ENCODE peak calls at places on chromosomes 7 and 10, in five cellular contexts. One of them, this sample, is unnamed.

GRCh38 chr10:126972622-126973414 is 67.6 kb downstream of the DOCK1 start:
- DNase-seq in cardiac fibroblast: peak; percentile 92
- DNase-seq in GM23338: no peak
- DNase-seq in NB4: no peak
- DNase-seq in astrocyte of the spinal cord: peak; percentile 94
- DNase-seq in this sample: no peak

GRCh38 chr7:51078653-51079052 is 238.0 kb downstream of the COBL start:
- DNase-seq in GM23338: no peak
- DNase-seq in astrocyte of the spinal cord: no peak
- DNase-seq in NB4: no peak
- DNase-seq in cardiac fibroblast: no peak
- DNase-seq in this sample: no peak

GRCh38 chr7:106824458-106824857 is 40.6 kb upstream of the PIK3CG start:
- DNase-seq in astrocyte of the spinal cord: peak; percentile 29
- DNase-seq in NB4: no peak
- DNase-seq in cardiac fibroblast: peak; percentile 21
- DNase-seq in GM23338: no peak
- DNase-seq in this sample: no peak

GRCh38 chr10:77625379-77625778 is 12.2 kb downstream of the KCNMA1 start:
- DNase-seq in astrocyte of the spinal cord: peak; percentile 29
- DNase-seq in cardiac fibroblast: no peak
- DNase-seq in NB4: no peak
- DNase-seq in GM23338: no peak
- DNase-seq in this sample: no peak

GRCh38 chr7:140049339-140050024 is 13.3 kb downstream of the PARP12 start:
- DNase-seq in NB4: no peak
- DNase-seq in GM23338: no peak
- DNase-seq in astrocyte of the spinal cord: no peak
- DNase-seq in cardiac fibroblast: peak; percentile 35
- DNase-seq in this sample: no peak

GRCh38 chr7:47535033-47535703 is 46.7 kb downstream of the TNS3 start:
- DNase-seq in cardiac fibroblast: no peak
- DNase-seq in astrocyte of the spinal cord: peak; percentile 22
- DNase-seq in NB4: no peak
- DNase-seq in GM23338: no peak
- DNase-seq in this sample: no peak

GRCh38 chr10:26697922-26698608 is 564 bp downstream of the PDSS1 start:
- DNase-seq in GM23338: peak; percentile 10
- DNase-seq in cardiac fibroblast: peak; percentile 9
- DNase-seq in astrocyte of the spinal cord: no peak
- DNase-seq in NB4: no peak
- DNase-seq in this sample: peak; percentile 7

GRCh38 chr7:159105845-159106614 is 38.6 kb downstream of the VIPR2 start:
- DNase-seq in cardiac fibroblast: no peak
- DNase-seq in GM23338: peak; percentile 43
- DNase-seq in astrocyte of the spinal cord: no peak
- DNase-seq in NB4: no peak
- DNase-seq in this sample: no peak

GRCh38 chr7:155778349-155778748 is 33.9 kb downstream of the SHH start:
- DNase-seq in cardiac fibroblast: no peak
- DNase-seq in NB4: no peak
- DNase-seq in GM23338: no peak
- DNase-seq in astrocyte of the spinal cord: no peak
- DNase-seq in this sample: no peak

GRCh38 chr7:147279951-147280350 is 1163.3 kb downstream of the CNTNAP2 start:
- DNase-seq in astrocyte of the spinal cord: no peak
- DNase-seq in GM23338: no peak
- DNase-seq in NB4: no peak
- DNase-seq in cardiac fibroblast: no peak
- DNase-seq in this sample: no peak

GRCh38 chr10:14087585-14087984 is 243.1 kb downstream of the FRMD4A start:
- DNase-seq in NB4: no peak
- DNase-seq in astrocyte of the spinal cord: no peak
- DNase-seq in GM23338: no peak
- DNase-seq in cardiac fibroblast: no peak
- DNase-seq in this sample: no peak

GRCh38 chr7:151371266-151371665 is 29.7 kb downstream of the NUB1 start:
- DNase-seq in NB4: no peak
- DNase-seq in GM23338: no peak
- DNase-seq in cardiac fibroblast: no peak
- DNase-seq in astrocyte of the spinal cord: no peak
- DNase-seq in this sample: no peak

GRCh38 chr10:34538291-34538829 is 276.7 kb downstream of the PARD3 start:
- DNase-seq in NB4: no peak
- DNase-seq in GM23338: no peak
- DNase-seq in astrocyte of the spinal cord: no peak
- DNase-seq in cardiac fibroblast: peak; percentile 54
- DNase-seq in this sample: peak; percentile 5

GRCh38 chr7:48454750-48455192 is 283.5 kb downstream of the ABCA13 start:
- DNase-seq in cardiac fibroblast: no peak
- DNase-seq in NB4: no peak
- DNase-seq in GM23338: peak; percentile 43
- DNase-seq in astrocyte of the spinal cord: no peak
- DNase-seq in this sample: no peak

GRCh38 chr7:76352193-76352592 is 6.6 kb downstream of the YWHAG start:
- DNase-seq in astrocyte of the spinal cord: no peak
- DNase-seq in cardiac fibroblast: no peak
- DNase-seq in NB4: no peak
- DNase-seq in GM23338: no peak
- DNase-seq in this sample: no peak

GRCh38 chr10:22010973-22011408 is 7.5 kb upstream of the DNAJC1 start:
- DNase-seq in NB4: no peak
- DNase-seq in GM23338: peak; percentile 38
- DNase-seq in cardiac fibroblast: peak; percentile 56
- DNase-seq in astrocyte of the spinal cord: peak; percentile 47
- DNase-seq in this sample: no peak

GRCh38 chr10:127945948-127946347 is 39.0 kb downstream of the PTPRE start:
- DNase-seq in astrocyte of the spinal cord: no peak
- DNase-seq in NB4: peak; percentile 52
- DNase-seq in GM23338: no peak
- DNase-seq in cardiac fibroblast: no peak
- DNase-seq in this sample: no peak

GRCh38 chr7:73850781-73851207 is 8.5 kb upstream of the METTL27 start:
- DNase-seq in cardiac fibroblast: peak; percentile 99
- DNase-seq in GM23338: no peak
- DNase-seq in astrocyte of the spinal cord: peak; percentile 98
- DNase-seq in NB4: peak; percentile 84
- DNase-seq in this sample: no peak

DNA sequence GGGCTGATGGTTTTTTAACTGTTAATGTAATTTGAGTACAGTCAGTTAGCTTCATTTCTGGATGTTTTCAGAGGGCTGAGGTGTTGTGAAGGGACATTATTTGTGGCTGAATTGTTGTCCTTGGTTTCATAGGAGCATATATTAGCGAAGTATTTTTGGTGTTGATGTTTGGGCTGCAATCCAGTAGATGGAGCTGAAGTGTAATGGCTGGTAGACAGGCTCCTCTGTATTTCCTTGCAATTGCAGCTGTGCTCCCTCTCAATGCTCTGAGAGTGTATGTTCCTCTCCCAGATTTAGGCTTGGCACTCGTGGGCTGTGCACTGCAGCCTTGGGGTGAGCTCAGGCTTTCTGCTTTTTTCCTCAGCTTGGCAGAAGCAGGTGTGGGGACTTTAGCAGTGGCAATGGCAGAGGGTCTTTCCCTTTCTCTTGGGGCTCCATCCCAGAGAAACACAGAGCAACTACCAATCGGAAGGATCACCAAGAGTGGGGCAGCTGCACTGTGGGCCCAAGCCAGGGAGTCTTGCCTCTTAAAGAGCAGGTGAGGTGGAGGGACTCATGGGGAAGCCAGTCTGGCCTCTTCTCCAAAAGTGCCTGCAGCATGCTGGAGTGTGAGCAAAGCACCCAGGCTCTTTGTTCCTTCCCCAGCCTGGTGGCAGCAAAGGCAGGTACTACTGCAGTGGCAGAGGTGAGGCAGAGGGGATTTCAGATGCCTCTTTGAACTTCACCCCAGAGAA is 544.4 kb downstream of the SH2D4B start:
- DNase-seq in astrocyte of the spinal cord: no peak
- DNase-seq in NB4: peak; percentile 52
- DNase-seq in cardiac fibroblast: no peak
- DNase-seq in GM23338: peak; percentile 71
- DNase-seq in this sample: no peak
- TF ChIP-seq CTCF in astrocyte of the spinal cord: no peak
- TF ChIP-seq CTCF in NB4: peak; percentile 53
- TF ChIP-seq CTCF in cardiac fibroblast: no peak
- TF ChIP-seq CTCF in GM23338: peak; percentile 68
- TF ChIP-seq CTCF in this sample: peak; percentile 12

GRCh38 chr10:11144626-11145497 is 127.2 kb downstream of the CELF2 start:
- DNase-seq in NB4: no peak
- DNase-seq in astrocyte of the spinal cord: no peak
- DNase-seq in GM23338: peak; percentile 55
- DNase-seq in cardiac fibroblast: no peak
- DNase-seq in this sample: no peak

GRCh38 chr10:11141571-11142091 is 124.0 kb downstream of the CELF2 start:
- DNase-seq in cardiac fibroblast: no peak
- DNase-seq in NB4: peak; percentile 37
- DNase-seq in astrocyte of the spinal cord: no peak
- DNase-seq in GM23338: no peak
- DNase-seq in this sample: no peak

GRCh38 chr10:11143240-11143639 is 125.6 kb downstream of the CELF2 start:
- DNase-seq in GM23338: no peak
- DNase-seq in astrocyte of the spinal cord: no peak
- DNase-seq in cardiac fibroblast: no peak
- DNase-seq in NB4: peak; percentile 42
- DNase-seq in this sample: no peak

GRCh38 chr10:11140963-11141362 is 123.3 kb downstream of the CELF2 start:
- DNase-seq in cardiac fibroblast: no peak
- DNase-seq in NB4: no peak
- DNase-seq in GM23338: no peak
- DNase-seq in astrocyte of the spinal cord: no peak
- DNase-seq in this sample: no peak

GRCh38 chr10:11142809-11143208 is 125.1 kb downstream of the CELF2 start:
- DNase-seq in astrocyte of the spinal cord: no peak
- DNase-seq in NB4: peak; percentile 37
- DNase-seq in cardiac fibroblast: no peak
- DNase-seq in GM23338: no peak
- DNase-seq in this sample: no peak
- TF ChIP-seq CTCF in astrocyte of the spinal cord: no peak
- TF ChIP-seq CTCF in NB4: no peak
- TF ChIP-seq CTCF in cardiac fibroblast: no peak
- TF ChIP-seq CTCF in GM23338: peak; percentile 11
- TF ChIP-seq CTCF in this sample: no peak

GRCh38 chr7:82444220-82445049 is 858 bp upstream of the CACNA2D1 start:
- DNase-seq in cardiac fibroblast: no peak
- DNase-seq in GM23338: peak; percentile 60
- DNase-seq in NB4: no peak
- DNase-seq in astrocyte of the spinal cord: no peak
- DNase-seq in this sample: peak; percentile 25
- TF ChIP-seq CTCF in cardiac fibroblast: no peak
- TF ChIP-seq CTCF in GM23338: no peak
- TF ChIP-seq CTCF in NB4: no peak
- TF ChIP-seq CTCF in astrocyte of the spinal cord: peak; percentile 9
- TF ChIP-seq CTCF in this sample: no peak

DNA sequence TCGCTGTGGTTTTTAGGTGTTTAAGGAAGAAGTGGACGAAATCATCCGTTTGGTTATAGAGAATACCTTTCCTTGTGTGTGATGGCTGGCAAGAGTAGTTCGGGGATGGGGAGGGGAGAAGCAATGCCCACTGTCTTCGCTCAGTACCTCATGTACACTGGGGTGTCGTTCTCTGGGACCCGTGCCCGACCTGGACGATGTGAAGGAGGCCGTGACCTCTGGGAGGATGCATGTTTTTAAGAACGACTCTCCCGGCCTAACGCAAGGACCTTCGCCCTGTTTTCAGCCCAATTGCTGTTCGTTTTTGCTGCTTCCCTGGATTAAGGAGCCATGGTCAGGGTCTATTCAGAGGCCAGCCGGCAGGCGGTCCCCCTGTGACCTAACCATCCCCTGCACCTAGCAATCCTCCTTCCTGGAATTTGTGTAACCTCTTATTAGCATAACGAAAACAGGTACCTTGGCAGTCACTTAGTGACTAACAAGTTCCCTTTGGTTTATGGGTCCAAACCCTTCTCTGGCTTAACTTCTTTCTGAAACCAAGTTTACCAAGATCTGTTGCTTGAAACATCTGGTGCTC is 1.3 kb downstream of the NFE2L3 start:
- DNase-seq in NB4: peak; percentile 40
- DNase-seq in astrocyte of the spinal cord: no peak
- DNase-seq in cardiac fibroblast: no peak
- DNase-seq in GM23338: peak; percentile 69
- DNase-seq in this sample: peak; percentile 8
- TF ChIP-seq CTCF in NB4: no peak
- TF ChIP-seq CTCF in astrocyte of the spinal cord: peak; percentile 19
- TF ChIP-seq CTCF in cardiac fibroblast: no peak
- TF ChIP-seq CTCF in GM23338: no peak
- TF ChIP-seq CTCF in this sample: no peak

DNA sequence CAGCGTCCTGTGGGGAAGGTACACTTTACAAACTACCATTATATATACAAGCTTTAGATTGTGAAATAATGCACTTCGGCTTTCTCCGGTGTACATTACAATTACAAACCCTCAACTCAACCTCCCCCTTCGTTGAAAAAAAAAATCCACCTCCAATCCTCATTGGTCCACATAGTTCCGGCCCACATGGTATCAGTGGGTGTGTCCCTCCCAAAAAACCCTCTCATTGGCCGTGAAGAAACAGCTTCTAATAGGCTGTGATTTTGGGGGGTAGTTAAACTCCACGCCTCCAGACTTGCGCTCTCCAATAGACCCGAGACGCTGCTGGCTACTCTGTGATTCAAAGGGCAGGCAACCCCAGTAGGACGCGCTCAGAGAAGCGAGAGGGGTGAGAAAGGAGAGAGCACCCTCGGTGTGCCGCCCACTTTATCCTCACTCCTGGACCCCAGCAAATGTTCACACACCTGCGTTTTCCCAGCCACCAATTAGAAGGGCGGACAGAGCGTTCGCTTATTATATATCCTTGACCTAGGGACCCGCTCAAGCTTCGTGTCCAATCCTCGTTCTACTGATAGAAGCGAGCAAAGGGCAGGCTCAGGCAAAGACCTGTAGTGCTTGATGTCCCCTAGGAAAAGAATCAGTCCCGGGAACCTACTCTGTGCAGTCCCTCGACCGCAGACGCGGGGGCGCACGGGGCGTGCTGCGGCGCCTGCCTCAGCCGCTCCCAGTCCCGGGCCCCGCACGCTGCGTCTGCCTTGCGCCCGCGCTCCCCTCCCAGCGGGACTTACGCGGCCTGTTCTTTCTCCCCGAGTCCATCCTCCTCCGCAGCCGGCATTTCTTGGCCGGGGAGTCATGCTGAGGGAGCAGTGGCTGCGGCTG is 991 bp downstream of the PANK1 start:
- DNase-seq in NB4: peak; percentile 99
- DNase-seq in cardiac fibroblast: peak; percentile 97
- DNase-seq in GM23338: peak; percentile 98
- DNase-seq in astrocyte of the spinal cord: peak; percentile 96
- DNase-seq in this sample: peak; percentile 73
- TF ChIP-seq CTCF in NB4: no peak
- TF ChIP-seq CTCF in cardiac fibroblast: no peak
- TF ChIP-seq CTCF in GM23338: no peak
- TF ChIP-seq CTCF in astrocyte of the spinal cord: no peak
- TF ChIP-seq CTCF in this sample: no peak

This sample was measured in nephron progenitor cell.